ENCODE peak calls at places on chromosomes 12 and 14, in seven cellular contexts. K, M, P, W, H, Q and U are unnamed samples.

GRCh38 chr12:96670334-96670899 is 181.0 kb downstream of the CFAP54 start:
- DNase-seq in K (no peak), M (no peak), P (no peak), W (no peak), H (peak), Q (no peak), U (no peak)

GRCh38 chr12:131281016-131281415 is 327.3 kb downstream of the ADGRD1 start:
- DNase-seq in K (no peak), M (no peak), P (no peak), W (peak), H (no peak), Q (no peak), U (no peak)

GRCh38 chr12:3088251-3088650 is 11.1 kb downstream of the TSPAN9 start:
- DNase-seq in K (no peak), M (no peak), P (no peak), W (no peak), H (no peak), Q (no peak), U (no peak)

GRCh38 chr14:85415015-85415712 is 114.8 kb upstream of the FLRT2 start:
- DNase-seq in K (peak), M (no peak), P (no peak), W (peak), H (no peak), Q (peak), U (peak)

GRCh38 chr14:51564460-51564859 is 87.2 kb upstream of the FRMD6 start:
- DNase-seq in K (no peak), M (no peak), P (no peak), W (no peak), H (peak), Q (no peak), U (no peak)

GRCh38 chr14:23057757-23058653 is 685 bp upstream of the CDH24 start:
- DNase-seq in K (peak), M (peak), P (peak), W (peak), H (peak), Q (peak), U (peak)

GRCh38 chr14:65352964-65353530 is 59.5 kb upstream of the FUT8 start:
- DNase-seq in K (peak), M (peak), P (no peak), W (peak), H (no peak), Q (no peak), U (peak)

GRCh38 chr12:123231931-123232330 is 1.0 kb downstream of the MPHOSPH9 start:
- DNase-seq in K (no peak), M (no peak), P (no peak), W (no peak), H (no peak), Q (no peak), U (no peak)

GRCh38 chr14:100747021-100747586 is 20.4 kb downstream of the DLK1 start:
- DNase-seq in K (peak), M (no peak), P (peak), W (peak), H (no peak), Q (peak), U (no peak)

GRCh38 chr12:31868980-31869379 is 90.2 kb upstream of the RESF1 start:
- DNase-seq in K (peak), M (no peak), P (no peak), W (peak), H (peak), Q (peak), U (no peak)

DNA sequence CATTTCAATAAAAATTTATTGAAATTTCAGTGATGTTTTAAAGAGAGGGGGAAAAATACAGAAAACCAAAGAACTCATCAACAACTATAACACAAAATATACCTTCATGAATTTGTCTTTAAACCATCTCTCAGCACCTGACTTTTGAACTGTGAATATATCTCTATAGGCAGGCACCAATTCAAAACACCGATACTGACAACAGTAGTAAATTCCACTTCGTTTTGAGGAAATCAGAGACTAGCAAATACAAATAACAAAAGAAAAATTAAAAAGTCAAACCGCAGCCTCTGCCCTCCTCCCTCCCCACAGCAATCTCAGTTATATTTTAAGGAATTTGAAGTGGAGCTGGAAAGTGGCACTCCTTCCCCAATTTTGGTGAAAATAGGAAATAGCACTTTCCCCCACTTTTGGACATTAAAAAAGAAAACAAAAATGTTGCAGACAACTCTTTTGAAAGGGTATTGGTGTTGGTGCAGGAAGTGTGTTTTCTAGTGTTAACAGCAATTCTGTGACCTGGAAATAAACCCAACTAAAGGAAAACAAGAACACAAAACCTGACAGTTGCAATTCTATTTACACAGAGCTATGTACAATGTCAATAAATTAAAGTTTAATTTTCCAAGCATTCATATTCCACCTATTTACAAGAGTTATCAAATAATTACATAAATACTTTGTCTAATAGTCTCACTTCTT is 13.6 kb downstream of the TBX3 start:
- DNase-seq in K (no peak), M (no peak), P (no peak), W (no peak), H (no peak), Q (no peak), U (no peak)
- H3K4me3 ChIP-seq in K (no peak), M (no peak), P (peak), W (peak), H (peak), Q (peak), U (no peak)

DNA sequence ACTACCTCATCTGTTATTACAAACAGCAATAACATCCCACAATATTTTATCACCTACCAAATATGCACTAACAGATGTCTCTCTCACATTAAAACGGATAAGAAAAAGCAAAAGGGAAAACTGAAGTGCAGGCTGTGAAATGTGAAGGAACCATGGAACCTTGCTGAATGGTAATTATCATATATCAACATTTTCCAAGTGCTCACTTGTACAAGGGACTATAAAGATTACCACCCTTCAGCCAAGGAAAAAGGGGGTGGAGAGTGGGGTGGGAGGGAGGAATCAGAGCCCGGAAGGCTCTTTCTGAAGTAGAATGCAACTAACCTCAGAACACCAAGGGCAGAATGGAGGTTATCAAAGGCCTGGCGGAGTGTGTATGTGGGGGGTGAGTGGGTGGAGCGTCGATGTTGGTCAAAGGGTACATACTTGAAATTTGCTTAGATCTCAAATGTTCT is 1.2 kb downstream of the SNX6 start:
- DNase-seq in K (peak), M (peak), P (no peak), W (no peak), H (peak), Q (peak), U (peak)
- H3K4me3 ChIP-seq in K (peak), M (peak), P (peak), W (peak), H (peak), Q (peak), U (peak)

DNA sequence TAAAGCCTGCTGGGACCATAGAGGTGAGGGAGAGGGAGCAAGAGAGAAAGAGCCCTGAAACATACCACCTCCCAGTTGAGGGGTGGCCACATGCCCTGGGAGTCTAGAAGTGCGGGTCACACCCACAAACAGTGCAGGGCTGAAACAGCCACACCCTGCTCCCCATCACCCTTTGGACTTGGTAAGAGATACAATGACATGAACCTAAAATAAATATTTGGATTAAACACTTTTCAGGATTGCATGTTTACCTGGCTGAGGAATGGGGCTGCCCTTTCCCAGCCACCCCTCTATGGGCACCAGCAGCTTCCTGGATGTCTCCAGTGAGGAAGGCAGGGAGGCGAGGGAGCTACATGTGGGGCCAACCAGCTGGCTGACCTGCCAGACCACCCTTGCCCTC is 39.0 kb upstream of the TC2N start:
- DNase-seq in K (peak), M (no peak), P (no peak), W (no peak), H (no peak), Q (no peak), U (peak)
- H3K4me3 ChIP-seq in K (no peak), M (no peak), P (no peak), W (no peak), H (no peak), Q (no peak), U (no peak)

GRCh38 chr14:32428149-32428548 is 99.1 kb downstream of the AKAP6 start:
- DNase-seq in K (no peak), M (no peak), P (no peak), W (no peak), H (no peak), Q (no peak), U (no peak)
- H3K4me3 ChIP-seq in K (no peak), M (no peak), P (no peak), W (no peak), H (no peak), Q (no peak), U (no peak)

GRCh38 chr12:78018939-78019338 is 188.2 kb downstream of the NAV3 start:
- DNase-seq in K (no peak), M (no peak), P (no peak), W (no peak), H (no peak), Q (no peak), U (no peak)

DNA sequence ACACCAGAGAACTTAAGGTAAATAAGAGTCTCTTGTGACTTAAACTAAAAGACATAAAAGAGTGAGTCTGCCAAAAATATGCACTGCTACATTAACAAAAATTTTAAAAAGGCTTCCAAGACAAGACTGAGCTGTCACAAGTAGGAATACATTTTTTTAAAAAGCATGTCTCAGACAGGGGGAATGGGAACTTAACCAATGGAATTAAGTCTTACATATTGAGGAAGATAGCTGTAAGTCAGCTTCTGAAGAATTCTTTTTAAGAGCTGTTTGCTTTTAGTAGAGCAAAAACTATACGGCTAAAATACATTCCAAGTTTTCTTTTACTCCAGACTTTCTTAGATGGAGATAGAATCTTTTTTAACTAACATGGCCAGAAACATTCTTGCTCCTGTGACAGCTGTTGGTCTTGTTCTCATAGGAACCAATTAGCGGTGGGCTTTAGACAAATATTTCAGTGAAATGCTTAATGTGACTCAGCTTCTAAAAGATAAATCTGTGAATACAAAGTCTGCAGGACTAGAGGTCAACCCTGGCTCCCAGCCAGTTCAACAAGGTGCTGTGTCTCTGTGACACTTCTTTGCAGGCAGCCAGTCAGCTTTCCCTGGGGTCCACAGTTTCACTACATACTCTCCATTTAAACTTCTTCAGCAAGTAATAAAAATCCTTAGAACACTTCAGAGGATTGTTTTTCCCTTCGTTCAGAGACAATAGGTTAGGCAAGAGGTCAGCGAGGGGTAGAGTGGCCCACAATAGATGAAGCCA is 187.6 kb downstream of the NAV3 start:
- DNase-seq in K (no peak), M (no peak), P (no peak), W (no peak), H (peak), Q (peak), U (no peak)
- H3K4me3 ChIP-seq in K (no peak), M (no peak), P (no peak), W (no peak), H (no peak), Q (no peak), U (no peak)

DNA sequence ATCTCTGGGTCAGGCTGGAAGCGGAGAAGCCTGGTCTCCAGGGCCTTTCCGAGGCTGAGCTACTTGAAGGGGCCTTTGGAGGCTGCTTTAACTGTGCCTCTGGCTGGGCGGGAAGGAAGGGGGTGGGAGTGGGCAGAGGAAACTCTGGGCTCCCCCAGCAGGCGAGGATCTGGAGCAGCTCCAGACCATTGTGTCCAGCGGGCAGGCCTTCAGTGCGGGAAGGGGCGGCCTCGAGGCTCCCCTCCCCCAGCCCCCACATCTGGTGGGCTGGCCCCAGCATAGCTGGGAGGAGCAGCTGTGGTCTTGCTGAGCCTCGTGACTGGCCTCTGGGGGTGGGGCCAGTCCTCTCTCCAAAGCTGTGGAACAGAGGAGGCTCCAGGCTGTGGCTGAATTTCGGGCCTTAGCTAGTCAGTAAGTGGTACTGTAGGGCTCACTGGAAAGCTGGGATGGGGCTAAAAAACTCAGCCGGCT is 3.4 kb downstream of the TAMALIN start:
- DNase-seq in K (no peak), M (no peak), P (peak), W (no peak), H (peak), Q (peak), U (no peak)
- H3K4me3 ChIP-seq in K (no peak), M (no peak), P (peak), W (no peak), H (no peak), Q (peak), U (no peak)